ENCODE peak calls at places on chromosomes 12 and 14, in nine cellular contexts. G is Panc1, L is stomach, Z is spleen, D is transverse colon, Y is esophagus muscularis mucosa, O is H1, F is sigmoid colon, W is suprapubic skin. H is an unnamed sample.

GRCh38 chr12:50458606-50459005 is 46.2 kb upstream of the DIP2B start:
- DNase-seq in G (no peak), L (no peak), Z (no peak), D (no peak), Y (no peak), O (no peak), F (no peak), W (no peak), H (no peak)

GRCh38 chr12:88993655-88994054 is 358.6 kb downstream of the DUSP6 start:
- DNase-seq in G (peak), L (no peak), Z (no peak), D (no peak), Y (no peak), O (no peak), F (no peak), W (no peak), H (no peak)

GRCh38 chr14:64363265-64363840 is 24.8 kb upstream of the MTHFD1 start:
- DNase-seq in G (no peak), L (no peak), Z (no peak), D (no peak), Y (no peak), O (no peak), F (no peak), W (no peak), H (no peak)

GRCh38 chr14:68786491-68787234 is 6.2 kb downstream of the ZFP36L1 start:
- DNase-seq in G (no peak), L (peak), Z (peak), D (no peak), Y (no peak), O (no peak), F (peak), W (peak), H (no peak)

GRCh38 chr14:32201816-32202467 is at the start of gene RNU6-7:
- DNase-seq in G (peak), L (no peak), Z (peak), D (peak), Y (no peak), O (no peak), F (peak), W (no peak), H (no peak)

GRCh38 chr12:1204581-1205121 is 213.6 kb downstream of the ERC1 start:
- DNase-seq in G (no peak), L (no peak), Z (no peak), D (no peak), Y (no peak), O (no peak), F (no peak), W (no peak), H (no peak)

GRCh38 chr12:93441111-93441616 is 583 bp downstream of the UBE2N start:
- DNase-seq in G (no peak), L (peak), Z (peak), D (peak), Y (no peak), O (no peak), F (no peak), W (peak), H (no peak)

GRCh38 chr14:22978873-22979671 is 3.3 kb downstream of the AJUBA start:
- DNase-seq in G (no peak), L (no peak), Z (no peak), D (no peak), Y (no peak), O (no peak), F (no peak), W (peak), H (no peak)

GRCh38 chr12:89179245-89179644 is 173.1 kb downstream of the DUSP6 start:
- DNase-seq in G (no peak), L (no peak), Z (no peak), D (no peak), Y (no peak), O (no peak), F (no peak), W (no peak), H (no peak)

GRCh38 chr14:93033039-93033982 is 82.4 kb downstream of the ITPK1 start:
- DNase-seq in G (no peak), L (no peak), Z (peak), D (no peak), Y (no peak), O (no peak), F (no peak), W (no peak), H (no peak)

GRCh38 chr12:113747048-113747447 is 219.1 kb downstream of the RBM19 start:
- DNase-seq in G (no peak), L (no peak), Z (no peak), D (no peak), Y (no peak), O (no peak), F (no peak), W (no peak), H (peak)

GRCh38 chr12:94832780-94833760 is 170.4 kb downstream of the NDUFA12 start:
- DNase-seq in G (no peak), L (no peak), Z (no peak), D (no peak), Y (peak), O (peak), F (no peak), W (no peak), H (no peak)

GRCh38 chr12:26195250-26195640 is at the start of gene SSPN:
- DNase-seq in G (peak), L (peak), Z (peak), D (peak), Y (no peak), O (no peak), F (peak), W (peak), H (no peak)

GRCh38 chr14:20973501-20973900 is 16.3 kb upstream of the METTL17 start:
- DNase-seq in G (no peak), L (no peak), Z (no peak), D (no peak), Y (no peak), O (no peak), F (no peak), W (no peak), H (no peak)

GRCh38 chr14:103702497-103703432 is 12.5 kb downstream of the XRCC3 start:
- DNase-seq in G (no peak), L (no peak), Z (peak), D (no peak), Y (no peak), O (no peak), F (no peak), W (peak), H (no peak)

GRCh38 chr14:103702095-103702494 is 13.2 kb downstream of the XRCC3 start:
- DNase-seq in G (no peak), L (no peak), Z (peak), D (no peak), Y (no peak), O (no peak), F (no peak), W (no peak), H (no peak)

GRCh38 chr14:103705158-103705523 is 10.1 kb downstream of the XRCC3 start:
- DNase-seq in G (no peak), L (peak), Z (peak), D (no peak), Y (no peak), O (no peak), F (peak), W (no peak), H (no peak)

GRCh38 chr14:103704708-103705107 is 10.5 kb downstream of the XRCC3 start:
- DNase-seq in G (no peak), L (no peak), Z (peak), D (no peak), Y (no peak), O (no peak), F (no peak), W (no peak), H (no peak)

DNA sequence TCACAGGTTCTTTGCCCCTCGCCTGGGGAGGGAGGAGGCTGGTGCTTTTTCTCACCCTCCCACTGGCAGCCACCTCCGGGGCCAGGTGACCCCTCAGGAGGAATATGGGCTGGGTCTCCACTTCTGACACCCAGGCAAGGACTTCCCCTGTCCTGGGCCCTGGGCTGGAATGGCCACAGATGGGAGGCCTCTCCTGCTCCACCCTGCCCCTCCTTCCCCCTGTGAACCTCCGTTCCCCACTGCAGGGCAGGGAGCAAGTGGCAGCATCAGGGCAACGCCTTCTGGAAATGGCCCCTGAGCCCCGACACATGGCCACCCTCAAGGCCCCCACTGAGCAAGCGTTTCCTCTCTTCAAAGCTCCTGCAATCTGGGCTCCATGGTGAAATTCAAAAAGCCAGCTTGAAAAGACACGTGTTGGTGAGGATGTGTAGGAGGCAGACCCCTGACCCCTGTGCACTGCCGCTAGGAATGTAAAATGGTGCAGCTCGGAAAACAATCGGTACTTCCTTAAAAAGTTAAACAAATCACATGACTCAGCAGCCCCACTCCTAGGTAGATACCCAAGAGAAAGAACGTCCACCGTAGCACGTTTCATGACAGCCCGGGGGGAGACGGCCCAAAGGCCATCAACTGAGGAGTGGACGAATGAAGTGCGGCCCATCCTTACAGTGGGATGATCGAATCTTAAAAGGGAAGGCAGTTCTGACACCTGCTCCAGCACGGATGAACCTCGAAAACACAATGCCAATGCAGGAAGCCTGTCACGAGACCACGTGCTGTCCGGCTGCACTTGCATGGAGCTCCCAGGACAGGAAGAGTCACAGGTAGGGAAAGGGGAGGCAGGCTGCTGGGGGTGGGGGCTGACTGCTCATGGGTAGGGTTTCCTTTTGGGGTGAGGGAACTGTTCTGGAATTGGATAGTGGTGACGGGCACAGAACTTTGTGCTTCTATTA is 11.5 kb downstream of the XRCC3 start:
- DNase-seq in G (no peak), L (no peak), Z (peak), D (no peak), Y (no peak), O (no peak), F (no peak), W (peak), H (no peak)
- TF ChIP-seq POLR2AphosphoS5 in G (no peak), L (no peak), Z (peak), D (no peak), Y (no peak), O (peak), F (no peak), W (no peak), H (peak)

GRCh38 chr14:60632777-60633176 is 16.5 kb downstream of the SIX1 start:
- DNase-seq in G (no peak), L (no peak), Z (no peak), D (no peak), Y (no peak), O (no peak), F (no peak), W (no peak), H (no peak)
- H3K27ac ChIP-seq in G (no peak), L (no peak), Z (no peak), D (no peak), Y (no peak), O (no peak), F (no peak), W (no peak), H (no peak)

GRCh38 chr12:56014205-56014604 is 6.6 kb upstream of the IKZF4 start:
- DNase-seq in G (no peak), L (no peak), Z (no peak), D (no peak), Y (no peak), O (no peak), F (no peak), W (no peak), H (no peak)
- TF ChIP-seq POLR2AphosphoS5 in G (no peak), L (no peak), Z (no peak), D (no peak), Y (no peak), O (no peak), F (no peak), W (no peak), H (no peak)

GRCh38 chr14:24848427-24848826 is 201.5 kb downstream of the STXBP6 start:
- DNase-seq in G (no peak), L (no peak), Z (no peak), D (no peak), Y (no peak), O (no peak), F (no peak), W (no peak), H (no peak)
- H3K27ac ChIP-seq in G (no peak), L (no peak), Z (no peak), D (no peak), Y (no peak), O (no peak), F (no peak), W (no peak), H (no peak)

DNA sequence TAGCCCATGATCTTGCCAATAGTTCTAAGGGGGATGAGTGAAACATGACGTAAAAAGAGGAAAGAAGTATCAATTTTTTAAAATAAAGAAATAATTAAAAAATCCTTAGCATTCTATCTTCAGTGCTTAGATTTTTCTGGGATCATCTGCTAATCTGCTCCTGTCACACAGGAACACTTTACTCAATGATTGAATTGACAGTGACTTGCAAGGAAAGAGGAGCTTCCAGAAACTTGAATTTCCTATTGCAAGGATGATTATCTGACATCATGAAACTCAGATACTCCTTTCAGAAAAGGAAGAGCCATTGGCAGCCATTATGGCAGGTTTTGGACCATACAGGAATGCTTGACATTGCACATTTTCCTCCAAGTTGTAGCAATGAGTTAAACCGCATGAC is 41.4 kb upstream of the PTPRO start:
- DNase-seq in G (no peak), L (no peak), Z (no peak), D (no peak), Y (no peak), O (no peak), F (no peak), W (no peak), H (no peak)
- TF ChIP-seq POLR2AphosphoS5 in G (no peak), L (no peak), Z (no peak), D (no peak), Y (no peak), O (no peak), F (no peak), W (no peak), H (no peak)

DNA sequence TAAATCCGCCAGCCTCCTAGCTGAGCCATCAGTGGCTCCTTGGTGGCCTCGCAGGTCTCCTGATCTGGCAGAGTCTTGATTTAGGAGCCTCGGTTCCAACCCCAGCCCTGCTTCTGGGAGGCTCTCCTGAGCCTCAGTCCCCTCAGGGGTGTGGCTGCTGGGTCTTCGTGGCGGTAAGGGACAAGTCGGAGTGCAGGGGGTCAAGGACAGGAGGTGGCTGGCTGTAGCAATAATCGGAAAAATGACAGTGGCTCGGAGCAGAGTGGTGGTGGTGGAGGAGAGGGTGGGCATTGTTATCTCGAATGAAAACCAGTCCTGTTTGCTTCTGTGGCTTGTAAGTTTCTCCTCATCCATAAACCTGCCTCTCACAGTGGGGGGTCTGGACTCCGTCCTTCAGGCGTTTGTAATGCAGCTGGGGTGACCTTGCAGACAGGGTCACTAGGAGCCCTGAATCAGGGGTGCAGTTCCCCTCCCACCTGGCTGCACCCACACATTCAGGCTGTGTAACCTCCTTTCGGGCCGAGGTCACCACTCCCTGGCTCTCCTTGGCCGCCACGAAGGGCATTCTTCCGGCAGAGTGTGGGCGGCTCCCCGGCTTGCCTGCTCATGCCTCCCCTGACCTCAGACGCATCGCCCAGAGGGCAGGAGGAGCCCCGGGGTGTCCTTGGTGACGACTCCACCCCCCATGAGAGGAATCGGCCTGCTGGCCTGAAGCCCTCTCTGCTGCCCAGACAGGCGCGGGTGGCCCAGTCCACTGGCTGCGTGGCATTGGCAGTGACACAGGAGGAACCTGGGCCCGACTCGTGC is 8.1 kb downstream of the BCL7A start:
- DNase-seq in G (no peak), L (no peak), Z (no peak), D (no peak), Y (no peak), O (no peak), F (no peak), W (no peak), H (no peak)
- H3K27ac ChIP-seq in G (no peak), L (no peak), Z (peak), D (no peak), Y (no peak), O (no peak), F (no peak), W (peak), H (no peak)

GRCh38 chr14:72625689-72626088 is 268.2 kb downstream of the DPF3 start:
- DNase-seq in G (no peak), L (no peak), Z (no peak), D (no peak), Y (no peak), O (no peak), F (no peak), W (no peak), H (no peak)
- TF ChIP-seq POLR2AphosphoS5 in G (no peak), L (no peak), Z (no peak), D (no peak), Y (no peak), O (no peak), F (no peak), W (no peak), H (no peak)

GRCh38 chr12:124413915-124414314 is 119.0 kb downstream of the RFLNA start:
- DNase-seq in G (no peak), L (no peak), Z (no peak), D (no peak), Y (no peak), O (no peak), F (no peak), W (no peak), H (no peak)
- H3K27ac ChIP-seq in G (no peak), L (no peak), Z (peak), D (peak), Y (peak), O (no peak), F (peak), W (no peak), H (no peak)

GRCh38 chr12:52280319-52280795 is 5.9 kb downstream of the KRT86 start:
- DNase-seq in G (peak), L (peak), Z (peak), D (peak), Y (peak), O (no peak), F (peak), W (peak), H (peak)
- TF ChIP-seq POLR2AphosphoS5 in G (no peak), L (peak), Z (no peak), D (peak), Y (peak), O (no peak), F (peak), W (peak), H (no peak)